ENCODE peak calls at places on chromosomes 13 and 19, in ten cellular contexts. One of them, this sample, is unnamed.

GRCh38 chr13:46603165-46603603 is 50.2 kb downstream of the LRCH1 start:
- DNase-seq in ELR: peak
- DNase-seq in tibial nerve: no peak
- DNase-seq in left lung: no peak
- DNase-seq in progenitor cell of endocrine pancreas: no peak
- DNase-seq in AG10803: peak
- DNase-seq in WTC11: no peak
- DNase-seq in CD4-positive, alpha-beta T cell: no peak
- DNase-seq in activated CD8-positive, alpha-beta memory T cell treated with anti-CD3 and anti-CD28 coated beads for 24 hours: no peak
- DNase-seq in glutamatergic neuron: no peak
- DNase-seq in this sample: no peak

GRCh38 chr13:26037302-26037701 is 14.5 kb downstream of the SHISA2 start:
- DNase-seq in ELR: peak
- DNase-seq in tibial nerve: no peak
- DNase-seq in left lung: no peak
- DNase-seq in progenitor cell of endocrine pancreas: no peak
- DNase-seq in AG10803: no peak
- DNase-seq in WTC11: peak
- DNase-seq in CD4-positive, alpha-beta T cell: no peak
- DNase-seq in activated CD8-positive, alpha-beta memory T cell treated with anti-CD3 and anti-CD28 coated beads for 24 hours: no peak
- DNase-seq in glutamatergic neuron: peak
- DNase-seq in this sample: no peak

GRCh38 chr13:107870400-107870799 is 344.9 kb downstream of the LIG4 start:
- DNase-seq in ELR: no peak
- DNase-seq in tibial nerve: no peak
- DNase-seq in left lung: no peak
- DNase-seq in progenitor cell of endocrine pancreas: no peak
- DNase-seq in AG10803: no peak
- DNase-seq in WTC11: no peak
- DNase-seq in CD4-positive, alpha-beta T cell: no peak
- DNase-seq in activated CD8-positive, alpha-beta memory T cell treated with anti-CD3 and anti-CD28 coated beads for 24 hours: no peak
- DNase-seq in glutamatergic neuron: no peak
- DNase-seq in this sample: no peak

GRCh38 chr13:50910483-50910805 is 853 bp downstream of the RNASEH2B start:
- DNase-seq in ELR: peak
- DNase-seq in tibial nerve: peak
- DNase-seq in left lung: no peak
- DNase-seq in progenitor cell of endocrine pancreas: peak
- DNase-seq in AG10803: peak
- DNase-seq in WTC11: peak
- DNase-seq in CD4-positive, alpha-beta T cell: no peak
- DNase-seq in activated CD8-positive, alpha-beta memory T cell treated with anti-CD3 and anti-CD28 coated beads for 24 hours: no peak
- DNase-seq in glutamatergic neuron: peak
- DNase-seq in this sample: no peak

GRCh38 chr13:114157869-114158495 is 21.1 kb upstream of the CFAP97D2 start:
- DNase-seq in ELR: no peak
- DNase-seq in tibial nerve: no peak
- DNase-seq in left lung: no peak
- DNase-seq in progenitor cell of endocrine pancreas: no peak
- DNase-seq in AG10803: no peak
- DNase-seq in WTC11: no peak
- DNase-seq in CD4-positive, alpha-beta T cell: no peak
- DNase-seq in activated CD8-positive, alpha-beta memory T cell treated with anti-CD3 and anti-CD28 coated beads for 24 hours: no peak
- DNase-seq in glutamatergic neuron: no peak
- DNase-seq in this sample: no peak

GRCh38 chr19:4547303-4548237 is 7.7 kb upstream of the LRG1 start:
- DNase-seq in ELR: peak
- DNase-seq in tibial nerve: no peak
- DNase-seq in left lung: no peak
- DNase-seq in progenitor cell of endocrine pancreas: no peak
- DNase-seq in AG10803: no peak
- DNase-seq in WTC11: peak
- DNase-seq in CD4-positive, alpha-beta T cell: no peak
- DNase-seq in activated CD8-positive, alpha-beta memory T cell treated with anti-CD3 and anti-CD28 coated beads for 24 hours: no peak
- DNase-seq in glutamatergic neuron: no peak
- DNase-seq in this sample: no peak

GRCh38 chr19:1324792-1325567 is 39.3 kb downstream of the EFNA2 start:
- DNase-seq in ELR: peak
- DNase-seq in tibial nerve: peak
- DNase-seq in left lung: no peak
- DNase-seq in progenitor cell of endocrine pancreas: no peak
- DNase-seq in AG10803: peak
- DNase-seq in WTC11: peak
- DNase-seq in CD4-positive, alpha-beta T cell: peak
- DNase-seq in activated CD8-positive, alpha-beta memory T cell treated with anti-CD3 and anti-CD28 coated beads for 24 hours: peak
- DNase-seq in glutamatergic neuron: peak
- DNase-seq in this sample: no peak

GRCh38 chr19:38433268-38433733 is at the start of gene RYR1:
- DNase-seq in ELR: peak
- DNase-seq in tibial nerve: peak
- DNase-seq in left lung: peak
- DNase-seq in progenitor cell of endocrine pancreas: no peak
- DNase-seq in AG10803: no peak
- DNase-seq in WTC11: peak
- DNase-seq in CD4-positive, alpha-beta T cell: peak
- DNase-seq in activated CD8-positive, alpha-beta memory T cell treated with anti-CD3 and anti-CD28 coated beads for 24 hours: peak
- DNase-seq in glutamatergic neuron: peak
- DNase-seq in this sample: peak

GRCh38 chr13:101520672-101521071 is 68.2 kb downstream of the ITGBL1 start:
- DNase-seq in ELR: peak
- DNase-seq in tibial nerve: no peak
- DNase-seq in left lung: no peak
- DNase-seq in progenitor cell of endocrine pancreas: no peak
- DNase-seq in AG10803: peak
- DNase-seq in WTC11: no peak
- DNase-seq in CD4-positive, alpha-beta T cell: no peak
- DNase-seq in activated CD8-positive, alpha-beta memory T cell treated with anti-CD3 and anti-CD28 coated beads for 24 hours: no peak
- DNase-seq in glutamatergic neuron: no peak
- DNase-seq in this sample: no peak

GRCh38 chr19:16661480-16662034 is 618 bp downstream of the TMEM38A start:
- DNase-seq in ELR: no peak
- DNase-seq in tibial nerve: peak
- DNase-seq in left lung: peak
- DNase-seq in progenitor cell of endocrine pancreas: peak
- DNase-seq in AG10803: no peak
- DNase-seq in WTC11: peak
- DNase-seq in CD4-positive, alpha-beta T cell: peak
- DNase-seq in activated CD8-positive, alpha-beta memory T cell treated with anti-CD3 and anti-CD28 coated beads for 24 hours: no peak
- DNase-seq in glutamatergic neuron: peak
- DNase-seq in this sample: no peak

GRCh38 chr19:1615156-1615765 is 10.0 kb upstream of the UQCR11 start:
- DNase-seq in ELR: no peak
- DNase-seq in tibial nerve: no peak
- DNase-seq in left lung: peak
- DNase-seq in progenitor cell of endocrine pancreas: no peak
- DNase-seq in AG10803: no peak
- DNase-seq in WTC11: no peak
- DNase-seq in CD4-positive, alpha-beta T cell: no peak
- DNase-seq in activated CD8-positive, alpha-beta memory T cell treated with anti-CD3 and anti-CD28 coated beads for 24 hours: no peak
- DNase-seq in glutamatergic neuron: no peak
- DNase-seq in this sample: no peak

GRCh38 chr19:12195501-12195860 is 32.6 kb downstream of the ZNF136 start:
- DNase-seq in ELR: no peak
- DNase-seq in tibial nerve: no peak
- DNase-seq in left lung: no peak
- DNase-seq in progenitor cell of endocrine pancreas: no peak
- DNase-seq in AG10803: no peak
- DNase-seq in WTC11: peak
- DNase-seq in CD4-positive, alpha-beta T cell: no peak
- DNase-seq in activated CD8-positive, alpha-beta memory T cell treated with anti-CD3 and anti-CD28 coated beads for 24 hours: no peak
- DNase-seq in glutamatergic neuron: no peak
- DNase-seq in this sample: no peak

GRCh38 chr19:55086730-55087541 is 11.3 kb downstream of the EPS8L1 start:
- DNase-seq in ELR: peak
- DNase-seq in tibial nerve: peak
- DNase-seq in left lung: peak
- DNase-seq in progenitor cell of endocrine pancreas: peak
- DNase-seq in AG10803: peak
- DNase-seq in WTC11: peak
- DNase-seq in CD4-positive, alpha-beta T cell: peak
- DNase-seq in activated CD8-positive, alpha-beta memory T cell treated with anti-CD3 and anti-CD28 coated beads for 24 hours: peak
- DNase-seq in glutamatergic neuron: peak
- DNase-seq in this sample: peak

GRCh38 chr13:105603283-105603682 is 932.2 kb downstream of the EFNB2 start:
- DNase-seq in ELR: no peak
- DNase-seq in tibial nerve: no peak
- DNase-seq in left lung: no peak
- DNase-seq in progenitor cell of endocrine pancreas: no peak
- DNase-seq in AG10803: no peak
- DNase-seq in WTC11: no peak
- DNase-seq in CD4-positive, alpha-beta T cell: no peak
- DNase-seq in activated CD8-positive, alpha-beta memory T cell treated with anti-CD3 and anti-CD28 coated beads for 24 hours: no peak
- DNase-seq in glutamatergic neuron: no peak
- DNase-seq in this sample: no peak

GRCh38 chr13:113976711-113977684 is 3.1 kb upstream of the C13orf46 start:
- DNase-seq in ELR: peak
- DNase-seq in tibial nerve: no peak
- DNase-seq in left lung: peak
- DNase-seq in progenitor cell of endocrine pancreas: no peak
- DNase-seq in AG10803: peak
- DNase-seq in WTC11: peak
- DNase-seq in CD4-positive, alpha-beta T cell: no peak
- DNase-seq in activated CD8-positive, alpha-beta memory T cell treated with anti-CD3 and anti-CD28 coated beads for 24 hours: no peak
- DNase-seq in glutamatergic neuron: peak
- DNase-seq in this sample: no peak

GRCh38 chr13:58907347-58907746 is 1256.4 kb downstream of the DIAPH3 start:
- DNase-seq in ELR: no peak
- DNase-seq in tibial nerve: no peak
- DNase-seq in left lung: no peak
- DNase-seq in progenitor cell of endocrine pancreas: no peak
- DNase-seq in AG10803: no peak
- DNase-seq in WTC11: no peak
- DNase-seq in CD4-positive, alpha-beta T cell: no peak
- DNase-seq in activated CD8-positive, alpha-beta memory T cell treated with anti-CD3 and anti-CD28 coated beads for 24 hours: no peak
- DNase-seq in glutamatergic neuron: no peak
- DNase-seq in this sample: no peak

GRCh38 chr13:24271611-24272451 is 37.5 kb upstream of the C1QTNF9 start:
- DNase-seq in ELR: peak
- DNase-seq in tibial nerve: peak
- DNase-seq in left lung: peak
- DNase-seq in progenitor cell of endocrine pancreas: no peak
- DNase-seq in AG10803: peak
- DNase-seq in WTC11: no peak
- DNase-seq in CD4-positive, alpha-beta T cell: peak
- DNase-seq in activated CD8-positive, alpha-beta memory T cell treated with anti-CD3 and anti-CD28 coated beads for 24 hours: peak
- DNase-seq in glutamatergic neuron: no peak
- DNase-seq in this sample: peak

GRCh38 chr13:108933061-108933460 is 303.6 kb downstream of the MYO16 start:
- DNase-seq in ELR: no peak
- DNase-seq in tibial nerve: no peak
- DNase-seq in left lung: no peak
- DNase-seq in progenitor cell of endocrine pancreas: no peak
- DNase-seq in AG10803: peak
- DNase-seq in WTC11: no peak
- DNase-seq in CD4-positive, alpha-beta T cell: no peak
- DNase-seq in activated CD8-positive, alpha-beta memory T cell treated with anti-CD3 and anti-CD28 coated beads for 24 hours: no peak
- DNase-seq in glutamatergic neuron: no peak
- DNase-seq in this sample: no peak

GRCh38 chr19:23983406-23983805 is 68.7 kb downstream of the ZNF726 start:
- DNase-seq in ELR: no peak
- DNase-seq in tibial nerve: no peak
- DNase-seq in left lung: no peak
- DNase-seq in progenitor cell of endocrine pancreas: no peak
- DNase-seq in AG10803: no peak
- DNase-seq in WTC11: no peak
- DNase-seq in CD4-positive, alpha-beta T cell: no peak
- DNase-seq in activated CD8-positive, alpha-beta memory T cell treated with anti-CD3 and anti-CD28 coated beads for 24 hours: no peak
- DNase-seq in glutamatergic neuron: no peak
- DNase-seq in this sample: no peak

GRCh38 chr19:35712910-35713845 is 4.6 kb upstream of the KMT2B start:
- DNase-seq in ELR: no peak
- DNase-seq in tibial nerve: no peak
- DNase-seq in left lung: no peak
- DNase-seq in progenitor cell of endocrine pancreas: no peak
- DNase-seq in AG10803: no peak
- DNase-seq in WTC11: peak
- DNase-seq in CD4-positive, alpha-beta T cell: peak
- DNase-seq in activated CD8-positive, alpha-beta memory T cell treated with anti-CD3 and anti-CD28 coated beads for 24 hours: peak
- DNase-seq in glutamatergic neuron: no peak
- DNase-seq in this sample: no peak

GRCh38 chr19:3358919-3359849 is 7.2 kb upstream of the NFIC start:
- DNase-seq in ELR: peak
- DNase-seq in tibial nerve: no peak
- DNase-seq in left lung: peak
- DNase-seq in progenitor cell of endocrine pancreas: no peak
- DNase-seq in AG10803: peak
- DNase-seq in WTC11: no peak
- DNase-seq in CD4-positive, alpha-beta T cell: peak
- DNase-seq in activated CD8-positive, alpha-beta memory T cell treated with anti-CD3 and anti-CD28 coated beads for 24 hours: peak
- DNase-seq in glutamatergic neuron: peak
- DNase-seq in this sample: peak

GRCh38 chr13:24727731-24728601 is 36.0 kb upstream of the RNF17 start:
- DNase-seq in ELR: peak
- DNase-seq in tibial nerve: peak
- DNase-seq in left lung: no peak
- DNase-seq in progenitor cell of endocrine pancreas: no peak
- DNase-seq in AG10803: peak
- DNase-seq in WTC11: peak
- DNase-seq in CD4-positive, alpha-beta T cell: peak
- DNase-seq in activated CD8-positive, alpha-beta memory T cell treated with anti-CD3 and anti-CD28 coated beads for 24 hours: peak
- DNase-seq in glutamatergic neuron: peak
- DNase-seq in this sample: peak

GRCh38 chr19:5809053-5809452 is 4.2 kb downstream of the NRTN start:
- DNase-seq in ELR: no peak
- DNase-seq in tibial nerve: no peak
- DNase-seq in left lung: no peak
- DNase-seq in progenitor cell of endocrine pancreas: no peak
- DNase-seq in AG10803: no peak
- DNase-seq in WTC11: no peak
- DNase-seq in CD4-positive, alpha-beta T cell: no peak
- DNase-seq in activated CD8-positive, alpha-beta memory T cell treated with anti-CD3 and anti-CD28 coated beads for 24 hours: no peak
- DNase-seq in glutamatergic neuron: no peak
- DNase-seq in this sample: no peak

GRCh38 chr13:40192516-40193257 is 473.8 kb downstream of the FOXO1 start:
- DNase-seq in ELR: no peak
- DNase-seq in tibial nerve: no peak
- DNase-seq in left lung: peak
- DNase-seq in progenitor cell of endocrine pancreas: no peak
- DNase-seq in AG10803: peak
- DNase-seq in WTC11: no peak
- DNase-seq in CD4-positive, alpha-beta T cell: no peak
- DNase-seq in activated CD8-positive, alpha-beta memory T cell treated with anti-CD3 and anti-CD28 coated beads for 24 hours: no peak
- DNase-seq in glutamatergic neuron: no peak
- DNase-seq in this sample: no peak

GRCh38 chr13:43054803-43055802 is 31.7 kb downstream of the DNAJC15 start:
- DNase-seq in ELR: peak
- DNase-seq in tibial nerve: no peak
- DNase-seq in left lung: no peak
- DNase-seq in progenitor cell of endocrine pancreas: peak
- DNase-seq in AG10803: peak
- DNase-seq in WTC11: peak
- DNase-seq in CD4-positive, alpha-beta T cell: peak
- DNase-seq in activated CD8-positive, alpha-beta memory T cell treated with anti-CD3 and anti-CD28 coated beads for 24 hours: no peak
- DNase-seq in glutamatergic neuron: no peak
- DNase-seq in this sample: no peak

GRCh38 chr13:35953537-35954206 is 177.5 kb downstream of the DCLK1 start:
- DNase-seq in ELR: peak
- DNase-seq in tibial nerve: peak
- DNase-seq in left lung: no peak
- DNase-seq in progenitor cell of endocrine pancreas: peak
- DNase-seq in AG10803: peak
- DNase-seq in WTC11: peak
- DNase-seq in CD4-positive, alpha-beta T cell: no peak
- DNase-seq in activated CD8-positive, alpha-beta memory T cell treated with anti-CD3 and anti-CD28 coated beads for 24 hours: no peak
- DNase-seq in glutamatergic neuron: peak
- DNase-seq in this sample: no peak

GRCh38 chr19:55344444-55344843 is 4.8 kb downstream of the KMT5C start:
- DNase-seq in ELR: no peak
- DNase-seq in tibial nerve: no peak
- DNase-seq in left lung: no peak
- DNase-seq in progenitor cell of endocrine pancreas: no peak
- DNase-seq in AG10803: no peak
- DNase-seq in WTC11: no peak
- DNase-seq in CD4-positive, alpha-beta T cell: no peak
- DNase-seq in activated CD8-positive, alpha-beta memory T cell treated with anti-CD3 and anti-CD28 coated beads for 24 hours: no peak
- DNase-seq in glutamatergic neuron: no peak
- DNase-seq in this sample: no peak

GRCh38 chr13:41694902-41695301 is 237.6 kb downstream of the RGCC start:
- DNase-seq in ELR: peak
- DNase-seq in tibial nerve: peak
- DNase-seq in left lung: no peak
- DNase-seq in progenitor cell of endocrine pancreas: no peak
- DNase-seq in AG10803: peak
- DNase-seq in WTC11: no peak
- DNase-seq in CD4-positive, alpha-beta T cell: no peak
- DNase-seq in activated CD8-positive, alpha-beta memory T cell treated with anti-CD3 and anti-CD28 coated beads for 24 hours: no peak
- DNase-seq in glutamatergic neuron: no peak
- DNase-seq in this sample: no peak

This sample was measured in T-helper 22 cell.